ENCODE peak calls at places on chromosomes 11 and 22, in four cellular contexts. One of them, this sample, is unnamed.
A peak's percentile ranks its signal among the peaks of the same experiment; 100 is the strongest.

GRCh38 chr22:46113910-46114517 is 36.3 kb upstream of the PPARA start:
- DNase-seq in IMR-90: no peak
- DNase-seq in mesendoderm: no peak
- DNase-seq in H1: no peak
- DNase-seq in this sample: no peak

GRCh38 chr11:94649254-94649653 is 82.1 kb downstream of the PIWIL4 start:
- DNase-seq in IMR-90: no peak
- DNase-seq in mesendoderm: peak; percentile 70
- DNase-seq in H1: no peak
- DNase-seq in this sample: no peak

GRCh38 chr11:76455931-76456330 is 11.1 kb downstream of the EMSY start:
- DNase-seq in IMR-90: peak; percentile 65
- DNase-seq in mesendoderm: no peak
- DNase-seq in H1: no peak
- DNase-seq in this sample: no peak

GRCh38 chr11:20057055-20057943 is 103.0 kb downstream of the DBX1 start:
- DNase-seq in IMR-90: peak; percentile 65
- DNase-seq in mesendoderm: no peak
- DNase-seq in H1: no peak
- DNase-seq in this sample: no peak

GRCh38 chr11:114308689-114309089 is 12.5 kb downstream of the NNMT start:
- DNase-seq in IMR-90: no peak
- DNase-seq in mesendoderm: no peak
- DNase-seq in H1: no peak
- DNase-seq in this sample: no peak

GRCh38 chr11:34249439-34250073 is 108.3 kb downstream of the ABTB2 start:
- DNase-seq in IMR-90: no peak
- DNase-seq in mesendoderm: no peak
- DNase-seq in H1: no peak
- DNase-seq in this sample: no peak

GRCh38 chr11:99281331-99281730 is 260.6 kb downstream of the CNTN5 start:
- DNase-seq in IMR-90: no peak
- DNase-seq in mesendoderm: no peak
- DNase-seq in H1: no peak
- DNase-seq in this sample: no peak

GRCh38 chr11:102914238-102915043 is 39.7 kb upstream of the MMP12 start:
- DNase-seq in IMR-90: peak; percentile 56
- DNase-seq in mesendoderm: peak; percentile 83
- DNase-seq in H1: peak; percentile 19
- DNase-seq in this sample: peak; percentile 62

GRCh38 chr11:127000291-127000968 is at the start of gene KIRREL3:
- DNase-seq in IMR-90: peak; percentile 40
- DNase-seq in mesendoderm: peak; percentile 48
- DNase-seq in H1: no peak
- DNase-seq in this sample: peak; percentile 37

GRCh38 chr22:21698430-21699329 is 32.9 kb downstream of the PPIL2 start:
- DNase-seq in IMR-90: no peak
- DNase-seq in mesendoderm: peak; percentile 14
- DNase-seq in H1: no peak
- DNase-seq in this sample: peak; percentile 57

GRCh38 chr11:10800292-10800691 is 8.4 kb downstream of the EIF4G2 start:
- DNase-seq in IMR-90: no peak
- DNase-seq in mesendoderm: no peak
- DNase-seq in H1: no peak
- DNase-seq in this sample: no peak

GRCh38 chr11:3796796-3797328 is 492 bp downstream of the NUP98 start:
- DNase-seq in IMR-90: no peak
- DNase-seq in mesendoderm: no peak
- DNase-seq in H1: no peak
- DNase-seq in this sample: no peak

GRCh38 chr11:79159657-79160450 is 281.0 kb downstream of the TENM4 start:
- DNase-seq in IMR-90: no peak
- DNase-seq in mesendoderm: no peak
- DNase-seq in H1: no peak
- DNase-seq in this sample: no peak

GRCh38 chr22:37403267-37403960 is 23.9 kb downstream of the ELFN2 start:
- DNase-seq in IMR-90: no peak
- DNase-seq in mesendoderm: no peak
- DNase-seq in H1: no peak
- DNase-seq in this sample: no peak

GRCh38 chr11:19642759-19643158 is 69.9 kb upstream of the NAV2 start:
- DNase-seq in IMR-90: no peak
- DNase-seq in mesendoderm: no peak
- DNase-seq in H1: no peak
- DNase-seq in this sample: no peak

GRCh38 chr11:87286338-87286737 is 248.6 kb downstream of the TMEM135 start:
- DNase-seq in IMR-90: no peak
- DNase-seq in mesendoderm: no peak
- DNase-seq in H1: no peak
- DNase-seq in this sample: no peak

GRCh38 chr22:46891382-46891951 is 129.0 kb downstream of the TBC1D22A start:
- DNase-seq in IMR-90: no peak
- DNase-seq in mesendoderm: no peak
- DNase-seq in H1: no peak
- DNase-seq in this sample: no peak

GRCh38 chr11:93236741-93237675 is 39.2 kb upstream of the SLC36A4 start:
- DNase-seq in IMR-90: peak; percentile 44
- DNase-seq in mesendoderm: peak; percentile 81
- DNase-seq in H1: peak; percentile 10
- DNase-seq in this sample: peak; percentile 52

GRCh38 chr22:19619144-19620009 is 94.9 kb upstream of the SEPTIN5 start:
- DNase-seq in IMR-90: no peak
- DNase-seq in mesendoderm: no peak
- DNase-seq in H1: no peak
- DNase-seq in this sample: no peak

GRCh38 chr22:26669060-26669481 is 11.7 kb downstream of the MIAT start:
- DNase-seq in IMR-90: peak; percentile 63
- DNase-seq in mesendoderm: peak; percentile 84
- DNase-seq in H1: no peak
- DNase-seq in this sample: peak; percentile 76

GRCh38 chr11:61334434-61335354 is 1.7 kb downstream of the TKFC start:
- DNase-seq in IMR-90: peak; percentile 57
- DNase-seq in mesendoderm: peak; percentile 41
- DNase-seq in H1: no peak
- DNase-seq in this sample: no peak

GRCh38 chr11:70578371-70578770 is 180.0 kb downstream of the CTTN start:
- DNase-seq in IMR-90: no peak
- DNase-seq in mesendoderm: no peak
- DNase-seq in H1: no peak
- DNase-seq in this sample: no peak

GRCh38 chr11:44893250-44894216 is 57.1 kb downstream of the TP53I11 start:
- DNase-seq in IMR-90: no peak
- DNase-seq in mesendoderm: no peak
- DNase-seq in H1: no peak
- DNase-seq in this sample: no peak

GRCh38 chr11:34988294-34989255 is 72.2 kb downstream of the PDHX start:
- DNase-seq in IMR-90: peak; percentile 76
- DNase-seq in mesendoderm: no peak
- DNase-seq in H1: no peak
- DNase-seq in this sample: no peak

GRCh38 chr11:68398870-68399865 is 61.4 kb upstream of the PPP6R3 start:
- DNase-seq in IMR-90: no peak
- DNase-seq in mesendoderm: no peak
- DNase-seq in H1: no peak
- DNase-seq in this sample: no peak

GRCh38 chr11:46389450-46390330 is 1.9 kb downstream of the CHRM4 start:
- DNase-seq in IMR-90: peak; percentile 46
- DNase-seq in mesendoderm: peak; percentile 85
- DNase-seq in H1: no peak
- DNase-seq in this sample: peak; percentile 88

GRCh38 chr11:76267563-76267962 is 61.3 kb upstream of the WNT11 start:
- DNase-seq in IMR-90: peak; percentile 11
- DNase-seq in mesendoderm: no peak
- DNase-seq in H1: no peak
- DNase-seq in this sample: no peak

GRCh38 chr11:119728226-119728626 is 774 bp downstream of the NECTIN1 start:
- DNase-seq in IMR-90: no peak
- DNase-seq in mesendoderm: no peak
- DNase-seq in H1: no peak
- DNase-seq in this sample: no peak

GRCh38 chr22:19503869-19504268 is 20.3 kb downstream of the CLDN5 start:
- DNase-seq in IMR-90: no peak
- DNase-seq in mesendoderm: peak; percentile 50
- DNase-seq in H1: no peak
- DNase-seq in this sample: peak; percentile 52

GRCh38 chr11:120523196-120523595 is 11.6 kb downstream of the GRIK4 start:
- DNase-seq in IMR-90: no peak
- DNase-seq in mesendoderm: no peak
- DNase-seq in H1: no peak
- DNase-seq in this sample: peak; percentile 43

GRCh38 chr22:50082961-50083461 is 2.2 kb downstream of the MLC1 start:
- DNase-seq in IMR-90: no peak
- DNase-seq in mesendoderm: no peak
- DNase-seq in H1: no peak
- DNase-seq in this sample: no peak

GRCh38 chr11:65551572-65552398 is 6.4 kb downstream of the LTBP3 start:
- DNase-seq in IMR-90: peak; percentile 22
- DNase-seq in mesendoderm: peak; percentile 49
- DNase-seq in H1: no peak
- DNase-seq in this sample: peak; percentile 83

GRCh38 chr22:43197271-43197941 is 10.5 kb upstream of the TTLL12 start:
- DNase-seq in IMR-90: no peak
- DNase-seq in mesendoderm: no peak
- DNase-seq in H1: no peak
- DNase-seq in this sample: no peak

GRCh38 chr22:44107341-44107740 is 73.4 kb upstream of the PARVG start:
- DNase-seq in IMR-90: no peak
- DNase-seq in mesendoderm: peak; percentile 92
- DNase-seq in H1: peak; percentile 46
- DNase-seq in this sample: peak; percentile 75

GRCh38 chr22:48047722-48048500 is 1285.5 kb downstream of the TBC1D22A start:
- DNase-seq in IMR-90: no peak
- DNase-seq in mesendoderm: no peak
- DNase-seq in H1: no peak
- DNase-seq in this sample: no peak

GRCh38 chr22:50498322-50498861 is 9.1 kb downstream of the LMF2 start:
- DNase-seq in IMR-90: peak; percentile 51
- DNase-seq in mesendoderm: peak; percentile 85
- DNase-seq in H1: peak; percentile 56
- DNase-seq in this sample: peak; percentile 82

GRCh38 chr11:92101845-92102244 is 122.8 kb upstream of the FAT3 start:
- DNase-seq in IMR-90: no peak
- DNase-seq in mesendoderm: no peak
- DNase-seq in H1: no peak
- DNase-seq in this sample: no peak

GRCh38 chr11:116073854-116074837 is 569.9 kb upstream of the CADM1 start:
- DNase-seq in IMR-90: no peak
- DNase-seq in mesendoderm: peak; percentile 87
- DNase-seq in H1: no peak
- DNase-seq in this sample: no peak
- H3K56ac ChIP-seq in IMR-90: no peak overlapping the region
- H3K56ac ChIP-seq in mesendoderm: peak overlapping the region; percentile 83
- H3K56ac ChIP-seq in H1: no peak overlapping the region
- H3K56ac ChIP-seq in this sample: no peak overlapping the region

DNA sequence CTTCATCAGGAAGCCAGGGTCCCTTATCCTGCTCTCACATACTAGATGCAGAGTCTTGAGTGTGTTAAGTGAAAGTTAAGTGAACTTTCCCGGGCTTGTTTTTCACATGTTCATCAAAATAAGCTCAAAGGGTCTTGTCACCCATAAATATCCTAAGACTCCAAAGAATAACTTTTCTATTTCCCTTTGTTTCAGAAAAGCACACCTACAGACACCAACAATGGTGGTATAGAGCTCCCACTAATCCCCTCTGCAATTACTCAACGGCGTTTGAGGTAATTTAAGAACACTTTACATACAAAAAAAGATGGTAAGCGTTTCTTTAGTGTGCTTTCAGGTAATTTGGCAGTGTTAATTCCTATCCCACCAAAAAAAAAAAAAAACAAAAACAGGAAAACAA is 2.5 kb downstream of the PRR14L start:
- DNase-seq in IMR-90: no peak
- DNase-seq in mesendoderm: peak; percentile 52
- DNase-seq in H1: no peak
- DNase-seq in this sample: no peak
- H3K4ac ChIP-seq in IMR-90: no peak overlapping the region
- H3K4ac ChIP-seq in mesendoderm: no peak overlapping the region
- H3K4ac ChIP-seq in H1: no peak overlapping the region
- H3K4ac ChIP-seq in this sample: no peak overlapping the region

GRCh38 chr11:371716-372590 is 2.7 kb downstream of the B4GALNT4 start:
- DNase-seq in IMR-90: no peak
- DNase-seq in mesendoderm: no peak
- DNase-seq in H1: no peak
- DNase-seq in this sample: no peak
- H3K56ac ChIP-seq in IMR-90: no peak overlapping the region
- H3K56ac ChIP-seq in mesendoderm: no peak overlapping the region
- H3K56ac ChIP-seq in H1: no peak overlapping the region
- H3K56ac ChIP-seq in this sample: no peak overlapping the region

DNA sequence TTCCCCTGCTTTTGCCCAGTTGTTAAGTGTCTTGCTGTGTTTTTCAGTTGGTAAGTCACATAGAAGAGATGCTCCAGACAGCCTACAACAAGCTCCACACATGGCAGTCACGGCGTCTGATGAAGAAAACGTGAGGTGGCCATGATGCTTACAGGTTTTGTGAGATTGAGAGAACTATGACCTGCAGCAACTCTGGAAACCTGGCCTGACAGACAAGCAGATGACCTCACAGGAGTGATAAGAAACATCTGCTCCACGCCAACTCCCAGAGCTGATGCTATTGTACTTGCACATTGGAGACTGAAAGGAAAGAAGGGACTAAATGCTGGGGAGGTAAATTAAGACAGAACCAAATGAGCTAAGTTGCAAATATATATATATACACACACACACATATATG is 28.6 kb upstream of the LDHA start:
- DNase-seq in IMR-90: no peak
- DNase-seq in mesendoderm: no peak
- DNase-seq in H1: no peak
- DNase-seq in this sample: no peak
- H3K4ac ChIP-seq in IMR-90: no peak overlapping the region
- H3K4ac ChIP-seq in mesendoderm: no peak overlapping the region
- H3K4ac ChIP-seq in H1: no peak overlapping the region
- H3K4ac ChIP-seq in this sample: no peak overlapping the region

GRCh38 chr22:35684732-35685131 is 32.9 kb upstream of the APOL5 start:
- DNase-seq in IMR-90: no peak
- DNase-seq in mesendoderm: no peak
- DNase-seq in H1: no peak
- DNase-seq in this sample: no peak
- H3K56ac ChIP-seq in IMR-90: no peak overlapping the region
- H3K56ac ChIP-seq in mesendoderm: no peak overlapping the region
- H3K56ac ChIP-seq in H1: no peak overlapping the region
- H3K56ac ChIP-seq in this sample: no peak overlapping the region

DNA sequence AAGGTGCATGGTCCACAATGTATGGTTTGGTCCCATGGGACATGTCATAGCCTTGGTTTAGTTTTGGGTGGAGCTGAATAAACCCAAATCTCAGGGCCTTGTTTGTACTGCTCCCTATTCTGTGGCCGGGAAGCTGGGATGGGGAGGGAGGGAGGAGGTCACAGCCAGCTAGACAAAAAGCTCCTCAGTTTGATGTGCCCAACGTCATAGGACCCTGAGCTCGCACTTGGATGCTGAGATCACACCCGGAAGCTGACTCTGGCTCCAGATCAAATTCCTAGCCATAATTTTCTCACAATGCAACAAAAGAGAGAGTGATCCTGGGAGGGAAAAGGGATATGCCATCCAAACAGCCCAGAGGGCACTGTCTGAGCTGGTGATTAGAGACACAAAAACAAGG is 1.5 kb downstream of the HSPB2 start:
- DNase-seq in IMR-90: peak; percentile 76
- DNase-seq in mesendoderm: no peak
- DNase-seq in H1: no peak
- DNase-seq in this sample: no peak
- H3K4ac ChIP-seq in IMR-90: peak overlapping the region; percentile 94
- H3K4ac ChIP-seq in mesendoderm: no peak overlapping the region
- H3K4ac ChIP-seq in H1: no peak overlapping the region
- H3K4ac ChIP-seq in this sample: no peak overlapping the region

This sample was measured in H9.